ENCODE peak calls at places on chromosomes 11 and 22, in eight cellular contexts. F, R, Q, T, U, H, P and S are unnamed samples. For H3K4me1, the result is how much of the 10 kb centered on the place peaks cover.

GRCh38 chr11:2924381-2924780 is 4.8 kb downstream of the PHLDA2 start:
- DNase-seq in F (no peak), R (peak), Q (no peak), T (no peak), U (no peak), H (no peak), P (no peak), S (no peak)

GRCh38 chr11:90453525-90453924 is 230.7 kb upstream of the CHORDC1 start:
- DNase-seq in F (no peak), R (no peak), Q (no peak), T (no peak), U (no peak), H (no peak), P (no peak), S (no peak)

GRCh38 chr11:68271781-68272608 is at the start of gene C11orf24:
- DNase-seq in F (peak), R (peak), Q (peak), T (peak), U (peak), H (peak), P (peak), S (peak)

GRCh38 chr11:94325681-94326080 is 21.3 kb downstream of the IZUMO1R start:
- DNase-seq in F (peak), R (no peak), Q (peak), T (no peak), U (no peak), H (no peak), P (no peak), S (no peak)

GRCh38 chr11:112610996-112611795 is 350.0 kb upstream of the NCAM1 start:
- DNase-seq in F (no peak), R (no peak), Q (no peak), T (no peak), U (no peak), H (no peak), P (no peak), S (no peak)

GRCh38 chr22:48900327-48900597 is 927.4 kb downstream of the BRD1 start:
- DNase-seq in F (no peak), R (no peak), Q (no peak), T (no peak), U (no peak), H (no peak), P (no peak), S (no peak)

GRCh38 chr11:35248558-35249323 is 109.8 kb downstream of the CD44 start:
- DNase-seq in F (no peak), R (no peak), Q (no peak), T (no peak), U (no peak), H (no peak), P (no peak), S (no peak)

GRCh38 chr11:111063711-111064110 is 181.8 kb upstream of the POU2AF2 start:
- DNase-seq in F (peak), R (no peak), Q (peak), T (no peak), U (no peak), H (peak), P (no peak), S (no peak)

GRCh38 chr11:83681045-83681781 is 395.0 kb upstream of the CCDC90B start:
- DNase-seq in F (no peak), R (no peak), Q (peak), T (no peak), U (no peak), H (no peak), P (no peak), S (no peak)

GRCh38 chr22:27489265-27489675 is 312.3 kb downstream of the MN1 start:
- DNase-seq in F (peak), R (peak), Q (no peak), T (no peak), U (no peak), H (peak), P (no peak), S (no peak)

GRCh38 chr11:110479445-110480101 is 49.8 kb downstream of the FDX1 start:
- DNase-seq in F (peak), R (no peak), Q (no peak), T (no peak), U (peak), H (peak), P (no peak), S (no peak)

GRCh38 chr11:111540921-111541208 is 345 bp downstream of the LAYN start:
- DNase-seq in F (no peak), R (peak), Q (no peak), T (no peak), U (no peak), H (no peak), P (no peak), S (no peak)

GRCh38 chr11:1012740-1013627 is 23.5 kb downstream of the MUC6 start:
- DNase-seq in F (no peak), R (no peak), Q (no peak), T (no peak), U (no peak), H (no peak), P (no peak), S (no peak)

GRCh38 chr22:47372111-47372581 is 609.7 kb downstream of the TBC1D22A start:
- DNase-seq in F (no peak), R (no peak), Q (no peak), T (no peak), U (no peak), H (no peak), P (no peak), S (no peak)

GRCh38 chr22:23874871-23875270 is 17.2 kb downstream of the SLC2A11 start:
- DNase-seq in F (no peak), R (no peak), Q (no peak), T (no peak), U (no peak), H (no peak), P (no peak), S (no peak)

GRCh38 chr11:72789493-72790131 is 4.2 kb downstream of the STARD10 start:
- DNase-seq in F (peak), R (peak), Q (peak), T (peak), U (no peak), H (peak), P (no peak), S (no peak)

GRCh38 chr11:7673724-7674434 is 579 bp upstream of the CYB5R2 start:
- DNase-seq in F (no peak), R (peak), Q (peak), T (no peak), U (peak), H (no peak), P (no peak), S (no peak)

GRCh38 chr11:337711-338110 is 17.1 kb upstream of the IFITM3 start:
- DNase-seq in F (no peak), R (no peak), Q (no peak), T (no peak), U (no peak), H (no peak), P (no peak), S (no peak)

GRCh38 chr11:124748481-124749338 is 3.3 kb downstream of the VSIG2 start:
- DNase-seq in F (peak), R (peak), Q (no peak), T (no peak), U (no peak), H (peak), P (no peak), S (no peak)

GRCh38 chr11:23723861-23724260 is 773.0 kb upstream of the LUZP2 start:
- DNase-seq in F (peak), R (no peak), Q (no peak), T (no peak), U (no peak), H (peak), P (no peak), S (no peak)

GRCh38 chr22:37999640-38000272 is 15.4 kb upstream of the SOX10 start:
- DNase-seq in F (peak), R (no peak), Q (no peak), T (no peak), U (no peak), H (peak), P (no peak), S (no peak)

GRCh38 chr11:2527621-2528291 is 82.9 kb downstream of the KCNQ1 start:
- DNase-seq in F (no peak), R (peak), Q (no peak), T (peak), U (no peak), H (no peak), P (no peak), S (no peak)

GRCh38 chr22:42933783-42934144 is 76.7 kb upstream of the ARFGAP3 start:
- DNase-seq in F (peak), R (no peak), Q (no peak), T (no peak), U (peak), H (peak), P (no peak), S (no peak)

GRCh38 chr22:45228401-45228754 is 12.3 kb downstream of the KIAA0930 start:
- DNase-seq in F (no peak), R (no peak), Q (no peak), T (peak), U (no peak), H (no peak), P (no peak), S (no peak)

GRCh38 chr11:45457649-45458048 is 171.5 kb upstream of the SYT13 start:
- DNase-seq in F (peak), R (no peak), Q (no peak), T (peak), U (no peak), H (peak), P (no peak), S (no peak)

GRCh38 chr11:63503492-63503891 is 2.4 kb upstream of the LGALS12 start:
- DNase-seq in F (no peak), R (no peak), Q (no peak), T (no peak), U (no peak), H (no peak), P (no peak), S (no peak)

GRCh38 chr11:22416462-22416861 is 78.3 kb downstream of the SLC17A6 start:
- DNase-seq in F (no peak), R (no peak), Q (no peak), T (no peak), U (no peak), H (no peak), P (no peak), S (no peak)

GRCh38 chr11:561148-562003 is 606 bp downstream of the RASSF7 start:
- DNase-seq in F (no peak), R (peak), Q (no peak), T (no peak), U (no peak), H (peak), P (no peak), S (no peak)

GRCh38 chr11:133323354-133323753 is 208.9 kb downstream of the OPCML start:
- DNase-seq in F (no peak), R (no peak), Q (peak), T (no peak), U (no peak), H (no peak), P (no peak), S (no peak)

GRCh38 chr22:19097518-19097917 is 24.7 kb downstream of the DGCR2 start:
- DNase-seq in F (no peak), R (no peak), Q (no peak), T (no peak), U (no peak), H (no peak), P (no peak), S (no peak)

GRCh38 chr11:134512061-134512460 is 100.0 kb upstream of the B3GAT1 start:
- DNase-seq in F (no peak), R (peak), Q (no peak), T (no peak), U (no peak), H (no peak), P (no peak), S (no peak)

GRCh38 chr11:14541180-14541579 is 21.0 kb upstream of the PSMA1 start:
- DNase-seq in F (no peak), R (no peak), Q (no peak), T (no peak), U (no peak), H (peak), P (peak), S (no peak)

GRCh38 chr11:125943661-125944349 is 2.0 kb upstream of the VSIG10L2 start:
- DNase-seq in F (no peak), R (no peak), Q (no peak), T (no peak), U (no peak), H (no peak), P (peak), S (no peak)

GRCh38 chr11:12556155-12556554 is 118.1 kb upstream of the TEAD1 start:
- DNase-seq in F (peak), R (no peak), Q (no peak), T (no peak), U (peak), H (peak), P (peak), S (no peak)

DNA sequence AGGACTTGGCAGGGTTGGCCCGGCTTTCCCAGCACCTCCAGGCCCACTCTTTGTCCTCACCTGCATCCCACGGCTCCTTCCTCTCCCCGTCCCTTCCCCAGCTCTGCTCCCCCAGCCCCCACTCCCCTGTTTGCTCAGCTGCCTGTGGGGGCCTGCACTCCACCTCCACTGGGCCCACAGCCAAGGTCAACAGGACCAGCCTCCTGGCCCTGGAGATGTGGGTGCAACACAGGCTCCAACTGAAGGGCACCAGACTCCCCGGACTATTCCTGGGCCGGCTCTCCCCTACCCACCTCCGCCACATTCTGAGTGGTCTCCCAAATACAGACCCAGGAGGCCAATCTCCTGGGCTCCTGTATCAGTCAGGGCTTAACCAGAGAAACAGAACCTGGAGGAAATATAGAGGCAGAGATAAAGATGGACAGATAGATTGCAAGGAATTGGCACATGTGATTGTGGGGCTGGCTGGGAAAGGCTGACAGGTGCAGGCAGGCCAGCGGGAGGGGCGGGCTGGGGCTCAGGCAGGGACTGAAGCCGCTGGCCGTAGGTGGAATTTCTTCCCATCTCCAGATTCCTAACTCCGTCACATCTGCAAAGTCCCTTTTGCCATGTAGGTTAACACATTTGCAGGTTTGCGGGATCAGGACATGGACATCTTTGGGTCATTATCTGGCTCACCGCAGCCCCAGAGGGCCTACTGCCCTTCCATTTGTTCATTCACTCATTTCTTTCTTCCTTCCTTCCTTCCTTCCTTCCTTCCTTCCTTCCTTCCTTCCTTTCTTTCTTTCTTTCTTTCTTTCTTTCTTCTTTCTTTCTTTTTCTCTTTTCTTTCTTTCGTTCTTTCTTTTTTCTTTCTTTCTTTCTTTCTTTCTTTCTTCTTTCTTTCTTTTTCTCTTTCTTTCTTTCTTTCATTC is 45.8 kb upstream of the MYH9 start:
- DNase-seq in F (no peak), R (peak), Q (no peak), T (no peak), U (no peak), H (peak), P (no peak), S (no peak)
- H3K4me1 ChIP-seq in F (under half), R (under half), Q (under half), T (under half), U (under half), H (under half), P (under half), S (under half)

GRCh38 chr11:75150879-75151278 is at the start of gene SLCO2B1:
- DNase-seq in F (no peak), R (no peak), Q (no peak), T (peak), U (peak), H (no peak), P (no peak), S (no peak)

GRCh38 chr11:75152090-75152489 is 1.2 kb downstream of the SLCO2B1 start:
- DNase-seq in F (no peak), R (no peak), Q (no peak), T (no peak), U (no peak), H (no peak), P (no peak), S (no peak)

GRCh38 chr11:75154646-75155569 is 4.0 kb downstream of the SLCO2B1 start:
- DNase-seq in F (no peak), R (no peak), Q (no peak), T (peak), U (no peak), H (no peak), P (no peak), S (no peak)

GRCh38 chr11:75151346-75152047 is 590 bp downstream of the SLCO2B1 start:
- DNase-seq in F (no peak), R (peak), Q (no peak), T (peak), U (no peak), H (no peak), P (no peak), S (no peak)

GRCh38 chr11:75152651-75153553 is 2.0 kb downstream of the SLCO2B1 start:
- DNase-seq in F (no peak), R (no peak), Q (no peak), T (peak), U (no peak), H (no peak), P (no peak), S (no peak)
- H3K4me1 ChIP-seq in F (under half), R (half or more), Q (under half), T (under half), U (under half), H (under half), P (half or more), S (under half)

GRCh38 chr22:40397436-40397835 is 27.0 kb downstream of the SGSM3 start:
- DNase-seq in F (peak), R (no peak), Q (no peak), T (no peak), U (no peak), H (peak), P (no peak), S (no peak)

GRCh38 chr22:40395607-40396006 is 25.2 kb downstream of the SGSM3 start:
- DNase-seq in F (no peak), R (no peak), Q (no peak), T (no peak), U (no peak), H (no peak), P (no peak), S (no peak)

GRCh38 chr22:40394607-40395006 is 24.2 kb downstream of the SGSM3 start:
- DNase-seq in F (no peak), R (no peak), Q (no peak), T (no peak), U (no peak), H (no peak), P (no peak), S (no peak)

GRCh38 chr22:40399661-40400060 is 29.3 kb downstream of the SGSM3 start:
- DNase-seq in F (no peak), R (no peak), Q (no peak), T (no peak), U (no peak), H (no peak), P (no peak), S (no peak)

DNA sequence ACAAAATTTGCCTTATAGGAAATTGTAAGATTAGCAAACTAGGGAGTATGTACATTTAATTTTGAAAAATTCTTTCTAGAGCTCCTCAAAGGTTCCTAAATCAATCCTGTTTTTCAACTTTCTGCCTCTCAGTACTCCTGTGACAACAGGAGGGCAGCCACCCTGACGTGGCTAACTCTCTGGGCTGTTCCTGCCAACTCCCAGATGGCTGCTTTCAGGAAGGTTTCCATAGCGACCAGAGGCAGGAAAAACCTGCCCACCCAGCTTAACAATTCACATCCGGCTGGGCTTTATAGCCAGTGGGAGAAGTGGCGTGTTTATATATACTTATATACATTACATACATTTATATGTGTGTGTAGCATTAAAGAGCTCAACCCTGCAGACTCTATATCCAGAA is 26.5 kb downstream of the SGSM3 start:
- DNase-seq in F (peak), R (peak), Q (peak), T (peak), U (no peak), H (peak), P (no peak), S (no peak)
- H3K4me1 ChIP-seq in F (under half), R (under half), Q (under half), T (under half), U (under half), H (under half), P (under half), S (under half)

DNA sequence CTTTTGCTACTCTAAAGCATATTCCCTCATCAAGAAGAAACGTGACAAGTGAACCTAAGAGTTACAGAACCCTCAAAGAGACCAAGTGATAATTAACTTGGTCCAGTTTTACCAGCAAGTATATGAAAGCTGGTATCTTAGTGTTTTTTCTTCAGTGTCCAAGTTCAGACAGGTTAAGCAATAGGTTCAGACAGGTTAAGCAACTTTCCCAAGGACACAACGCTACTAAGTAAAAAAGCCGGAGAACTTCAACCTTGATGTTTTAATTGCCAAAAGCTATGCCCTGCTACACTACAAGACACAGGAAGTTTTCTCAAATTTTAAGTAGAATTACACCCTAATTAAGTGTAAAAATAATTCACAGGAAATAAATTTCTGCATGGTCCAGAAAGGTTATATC is 30.0 kb upstream of the ARHGAP32 start:
- DNase-seq in F (no peak), R (no peak), Q (no peak), T (no peak), U (no peak), H (no peak), P (no peak), S (no peak)
- H3K4me1 ChIP-seq in F (under half), R (under half), Q (under half), T (under half), U (under half), H (under half), P (under half), S (under half)